ENCODE peak calls at places on chromosome 4, in eight cellular contexts. W is AG09309, E is choroid plexus epithelial cell, T is stomach, V is ascending aorta, I is sigmoid colon, R is A549, Q is spleen. L is an unnamed sample.

GRCh38 chr4:93888768-93889167 is 60.2 kb downstream of the ATOH1 start:
- DNase-seq in I (no peak), R (no peak), W (no peak), E (no peak), Q (no peak), T (no peak), V (no peak), L (no peak)

GRCh38 chr4:24933684-24934275 is 20.9 kb upstream of the CCDC149 start:
- DNase-seq in Q (no peak), I (no peak), V (no peak), R (no peak), E (no peak), T (no peak), W (no peak), L (no peak)

GRCh38 chr4:109574443-109574850 is 14.4 kb downstream of the MCUB start:
- DNase-seq in I (no peak), R (peak; percentile 53), Q (no peak), T (no peak), W (no peak), E (peak; percentile 55), V (no peak), L (peak; percentile 49)

GRCh38 chr4:181291615-181292014 is 951.6 kb upstream of the TENM3 start:
- DNase-seq in Q (no peak), V (no peak), E (no peak), I (no peak), W (no peak), R (no peak), T (no peak), L (no peak)

GRCh38 chr4:65580551-65580950 is 89.7 kb downstream of the EPHA5 start:
- DNase-seq in E (peak; percentile 46), R (peak; percentile 18), W (no peak), Q (no peak), V (no peak), I (no peak), T (no peak), L (peak; percentile 24)

GRCh38 chr4:111281219-111281618 is 658.3 kb upstream of the PITX2 start:
- DNase-seq in E (no peak), T (no peak), V (no peak), I (no peak), R (no peak), W (no peak), Q (no peak), L (no peak)

GRCh38 chr4:166846939-166847338 is 387.4 kb downstream of the SPOCK3 start:
- DNase-seq in R (no peak), E (no peak), T (no peak), Q (no peak), W (no peak), I (no peak), V (no peak), L (no peak)

GRCh38 chr4:6235012-6235411 is 34.6 kb upstream of the WFS1 start:
- DNase-seq in E (no peak), W (no peak), V (no peak), I (peak; percentile 26), T (peak; percentile 1), R (no peak), Q (no peak), L (no peak)

GRCh38 chr4:88033309-88033708 is 25.9 kb downstream of the PKD2 start:
- DNase-seq in V (no peak), R (peak; percentile 68), E (peak; percentile 84), Q (no peak), I (no peak), W (no peak), T (peak; percentile 31), L (peak; percentile 79)

GRCh38 chr4:39698424-39699009 is 581 bp downstream of the UBE2K start:
- DNase-seq in V (no peak), W (no peak), E (peak; percentile 28), T (peak; percentile 32), I (peak; percentile 72), Q (peak; percentile 90), R (no peak), L (peak; percentile 22)

GRCh38 chr4:175386776-175387507 is 425.1 kb downstream of the GPM6A start:
- DNase-seq in W (no peak), T (no peak), E (no peak), R (no peak), I (no peak), Q (no peak), V (no peak), L (no peak)

GRCh38 chr4:47287735-47288134 is 175.8 kb downstream of the COMMD8 start:
- DNase-seq in E (peak; percentile 93), R (no peak), T (no peak), V (no peak), I (no peak), W (peak; percentile 42), Q (no peak), L (peak; percentile 70)

GRCh38 chr4:87038837-87039715 is 104.3 kb downstream of the AFF1 start:
- DNase-seq in E (peak; percentile 82), T (peak; percentile 32), W (peak; percentile 61), I (peak; percentile 88), R (peak; percentile 60), Q (no peak), V (peak; percentile 82), L (peak; percentile 81)

GRCh38 chr4:156725257-156725656 is 246.3 kb downstream of the PDGFC start:
- DNase-seq in V (no peak), W (no peak), R (no peak), T (peak; percentile 28), E (no peak), Q (no peak), I (no peak), L (no peak)

GRCh38 chr4:16237715-16238114 is 11.4 kb upstream of the TAPT1 start:
- DNase-seq in E (no peak), V (no peak), Q (no peak), T (no peak), W (no peak), I (no peak), R (no peak), L (no peak)

GRCh38 chr4:54658321-54659093 is 750 bp downstream of the KIT start:
- DNase-seq in I (no peak), Q (peak; percentile 81), E (peak; percentile 32), V (no peak), W (no peak), T (peak; percentile 59), R (peak; percentile 17), L (peak; percentile 7)

GRCh38 chr4:73019462-73020047 is 50.0 kb downstream of the COX18 start:
- DNase-seq in W (peak; percentile 7), I (no peak), V (no peak), T (no peak), R (peak; percentile 18), Q (no peak), E (peak; percentile 73), L (peak; percentile 76)

GRCh38 chr4:107736037-107736436 is 16.0 kb upstream of the PAPSS1 start:
- DNase-seq in Q (no peak), T (no peak), R (no peak), E (no peak), V (no peak), W (no peak), I (no peak), L (no peak)

GRCh38 chr4:142126890-142127497 is 490.6 kb downstream of the IL15 start:
- DNase-seq in R (peak; percentile 76), Q (no peak), E (peak; percentile 87), T (peak; percentile 56), V (no peak), I (peak; percentile 66), W (peak; percentile 47), L (peak; percentile 90)

DNA sequence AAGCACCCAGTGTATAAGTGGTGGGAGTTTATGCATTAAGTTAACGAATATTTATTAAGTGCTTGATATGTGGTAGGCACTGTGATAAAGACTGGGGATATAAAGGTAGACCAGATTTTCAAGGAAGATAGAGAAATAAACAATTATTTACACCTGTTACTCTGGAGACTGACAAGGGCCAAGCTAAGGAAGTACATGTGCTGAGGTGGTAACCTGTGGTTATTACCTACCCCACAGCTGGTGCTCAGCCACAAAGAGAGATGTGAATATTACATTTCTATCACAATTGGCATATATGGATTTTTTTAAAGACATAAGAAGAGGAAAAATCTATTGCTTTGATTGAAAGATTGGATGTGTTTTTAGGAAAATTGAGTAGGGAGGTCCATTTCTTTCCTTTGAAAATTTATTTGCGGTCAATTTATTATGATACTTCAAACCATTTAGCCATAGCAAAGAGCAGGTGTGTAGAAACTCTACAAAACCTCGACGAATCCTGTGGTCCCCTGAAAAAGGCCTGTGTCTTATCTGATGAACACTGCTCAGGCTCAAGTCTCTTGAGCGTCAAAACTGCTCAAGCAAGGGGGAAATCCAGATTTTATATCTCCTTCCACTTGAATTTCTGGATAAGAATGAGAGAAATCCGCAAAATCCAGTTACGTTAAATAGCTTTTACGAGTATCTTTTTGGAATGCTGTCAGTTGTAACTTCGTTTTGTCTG is 217.7 kb upstream of the HAND2 start:
- DNase-seq in R (no peak), W (no peak), Q (no peak), V (no peak), I (no peak), E (no peak), T (no peak), L (no peak)
- H3K4me3 ChIP-seq in R (no peak overlapping the region), W (no peak overlapping the region), Q (no peak overlapping the region), V (no peak overlapping the region), I (no peak overlapping the region), E (no peak overlapping the region), T (no peak overlapping the region), L (no peak overlapping the region)

GRCh38 chr4:896216-896615 is 35.9 kb downstream of the GAK start:
- DNase-seq in Q (no peak), W (no peak), I (no peak), R (no peak), V (no peak), T (no peak), E (no peak), L (no peak)
- TF ChIP-seq CTCF in Q (no peak), W (no peak), I (no peak), R (no peak), V (no peak), T (no peak), E (peak; percentile 2), L (no peak)

GRCh38 chr4:70994069-70994366 is 569 bp downstream of the DCK start:
- DNase-seq in V (no peak), W (no peak), Q (no peak), I (no peak), E (no peak), T (no peak), R (no peak), L (no peak)

GRCh38 chr4:70993181-70994068 is at the start of gene DCK:
- DNase-seq in T (peak; percentile 93), W (peak; percentile 55), E (peak; percentile 91), R (peak; percentile 91), I (peak; percentile 93), V (peak; percentile 61), Q (peak; percentile 99), L (peak; percentile 85)

GRCh38 chr4:70994387-70995099 is 1.1 kb downstream of the DCK start:
- DNase-seq in Q (no peak), R (no peak), I (no peak), W (no peak), E (no peak), V (no peak), T (no peak), L (no peak)

GRCh38 chr4:70991596-70991995 is 1.9 kb upstream of the DCK start:
- DNase-seq in E (no peak), R (no peak), Q (no peak), V (no peak), I (no peak), W (no peak), T (no peak), L (no peak)

GRCh38 chr4:70992354-70992753 is 1.1 kb upstream of the DCK start:
- DNase-seq in Q (no peak), R (peak; percentile 28), T (no peak), V (no peak), E (no peak), W (no peak), I (no peak), L (no peak)
- H3K4me3 ChIP-seq in Q (peak overlapping the region; percentile 79), R (peak overlapping the region; percentile 77), T (peak overlapping the region; percentile 92), V (no peak overlapping the region), E (no peak overlapping the region), W (no peak overlapping the region), I (no peak overlapping the region), L (peak overlapping the region; percentile 96)

GRCh38 chr4:78056265-78057129 is 626 bp upstream of the FRAS1 start:
- DNase-seq in V (no peak), W (peak; percentile 23), R (peak; percentile 80), Q (peak; percentile 80), T (peak; percentile 81), E (peak; percentile 72), I (peak; percentile 90), L (peak; percentile 68)
- TF ChIP-seq CTCF in V (no peak), W (no peak), R (no peak), Q (no peak), T (no peak), E (no peak), I (no peak), L (no peak)